ENCODE peak calls at places on chromosome 14, in five cellular contexts. U is amniotic stem cell, G is nephron progenitor cell, X is GM13977, D is GM10248. T is an unnamed sample.

GRCh38 chr14:30874999-30875787 is 834 bp downstream of the COCH start:
- DNase-seq in U (no peak), G (peak), X (peak), D (peak), T (no peak)

GRCh38 chr14:21041676-21042433 is at the start of gene RNASE7:
- DNase-seq in U (no peak), G (no peak), X (no peak), D (no peak), T (no peak)

GRCh38 chr14:60092516-60092915 is 793 bp downstream of the PCNX4 start:
- DNase-seq in U (peak), G (peak), X (peak), D (peak), T (peak)

GRCh38 chr14:73467377-73467776 is 9.0 kb upstream of the NUMB start:
- DNase-seq in U (no peak), G (no peak), X (no peak), D (no peak), T (no peak)

GRCh38 chr14:25111061-25111601 is 61.2 kb upstream of the STXBP6 start:
- DNase-seq in U (peak), G (no peak), X (no peak), D (no peak), T (no peak)

GRCh38 chr14:61547186-61548121 is 147.9 kb upstream of the HIF1A start:
- DNase-seq in U (no peak), G (no peak), X (no peak), D (no peak), T (no peak)

GRCh38 chr14:33432407-33433023 is 493.8 kb downstream of the NPAS3 start:
- DNase-seq in U (no peak), G (no peak), X (no peak), D (no peak), T (peak)

GRCh38 chr14:50550294-50550693 is 9.7 kb upstream of the ATL1 start:
- DNase-seq in U (no peak), G (no peak), X (no peak), D (no peak), T (no peak)

GRCh38 chr14:58395815-58396626 is at the start of gene TOMM20L:
- DNase-seq in U (peak), G (peak), X (peak), D (peak), T (no peak)

GRCh38 chr14:100155049-100155621 is 4.3 kb downstream of the DEGS2 start:
- DNase-seq in U (no peak), G (peak), X (no peak), D (no peak), T (no peak)

GRCh38 chr14:89669209-89669608 is 252.2 kb upstream of the FOXN3 start:
- DNase-seq in U (no peak), G (no peak), X (no peak), D (no peak), T (no peak)

GRCh38 chr14:88078525-88078924 is 73.6 kb downstream of the GPR65 start:
- DNase-seq in U (no peak), G (no peak), X (no peak), D (no peak), T (no peak)

GRCh38 chr14:62308316-62308715 is 546.1 kb downstream of the SNAPC1 start:
- DNase-seq in U (no peak), G (no peak), X (no peak), D (no peak), T (no peak)

GRCh38 chr14:61471297-61471980 is 150.1 kb downstream of the PRKCH start:
- DNase-seq in U (no peak), G (no peak), X (no peak), D (no peak), T (no peak)

GRCh38 chr14:96362071-96362964 is 823 bp downstream of the ATG2B start:
- DNase-seq in U (no peak), G (peak), X (peak), D (peak), T (peak)

GRCh38 chr14:75675265-75675960 is 14.4 kb downstream of the TTLL5 start:
- DNase-seq in U (no peak), G (no peak), X (no peak), D (no peak), T (peak)

GRCh38 chr14:96285667-96286066 is 29.7 kb downstream of the BDKRB1 start:
- DNase-seq in U (no peak), G (no peak), X (no peak), D (no peak), T (no peak)

GRCh38 chr14:102507891-102508312 is 1.7 kb downstream of the ANKRD9 start:
- DNase-seq in U (no peak), G (no peak), X (peak), D (no peak), T (no peak)

GRCh38 chr14:50947446-50947845 is 3.2 kb upstream of the PYGL start:
- DNase-seq in U (no peak), G (no peak), X (no peak), D (no peak), T (no peak)

GRCh38 chr14:70192915-70193314 is 4.2 kb upstream of the SLC8A3 start:
- DNase-seq in U (no peak), G (peak), X (no peak), D (no peak), T (no peak)

GRCh38 chr14:54696998-54697397 is 130.1 kb downstream of the SAMD4A start:
- DNase-seq in U (no peak), G (no peak), X (no peak), D (no peak), T (no peak)

GRCh38 chr14:75771614-75772013 is 110.6 kb downstream of the TTLL5 start:
- DNase-seq in U (no peak), G (no peak), X (no peak), D (no peak), T (no peak)

GRCh38 chr14:92093320-92093719 is 13.1 kb downstream of the ATXN3 start:
- DNase-seq in U (no peak), G (no peak), X (no peak), D (no peak), T (no peak)

GRCh38 chr14:22200977-22201605 is 387.9 kb downstream of the DAD1 start:
- DNase-seq in U (peak), G (peak), X (peak), D (peak), T (no peak)

GRCh38 chr14:100857923-100858837 is 32.3 kb downstream of the MEG3 start:
- DNase-seq in U (no peak), G (no peak), X (no peak), D (no peak), T (no peak)

GRCh38 chr14:92607702-92608429 is 94.3 kb downstream of the RIN3 start:
- DNase-seq in U (peak), G (no peak), X (no peak), D (no peak), T (no peak)

GRCh38 chr14:55133416-55133815 is 4.4 kb downstream of the LGALS3 start:
- DNase-seq in U (no peak), G (no peak), X (no peak), D (no peak), T (no peak)

GRCh38 chr14:56858422-56858821 is 48.1 kb upstream of the OTX2 start:
- DNase-seq in U (no peak), G (no peak), X (no peak), D (no peak), T (no peak)

GRCh38 chr14:64688801-64689200 is 15.4 kb upstream of the PLEKHG3 start:
- DNase-seq in U (no peak), G (no peak), X (no peak), D (no peak), T (peak)